ENCODE peak calls at places on chromosome 22, in four cellular contexts. One of them, this sample, is unnamed.

GRCh38 chr22:27790396-27791216 is 10.9 kb downstream of the MN1 start:
- DNase-seq in OCI-LY7: no peak
- DNase-seq in HCT116: no peak
- DNase-seq in PC-3: no peak
- DNase-seq in this sample: no peak

GRCh38 chr22:36332623-36333331 is 55.0 kb downstream of the MYH9 start:
- DNase-seq in OCI-LY7: peak
- DNase-seq in HCT116: no peak
- DNase-seq in PC-3: peak
- DNase-seq in this sample: no peak

GRCh38 chr22:22955276-22955798 is 67.7 kb downstream of the IGLL5 start:
- DNase-seq in OCI-LY7: no peak
- DNase-seq in HCT116: no peak
- DNase-seq in PC-3: no peak
- DNase-seq in this sample: no peak

GRCh38 chr22:18955696-18956095 is 19.6 kb upstream of the PRODH start:
- DNase-seq in OCI-LY7: no peak
- DNase-seq in HCT116: no peak
- DNase-seq in PC-3: no peak
- DNase-seq in this sample: no peak

GRCh38 chr22:24768537-24769374 is 5.8 kb downstream of the PIWIL3 start:
- DNase-seq in OCI-LY7: peak
- DNase-seq in HCT116: peak
- DNase-seq in PC-3: peak
- DNase-seq in this sample: peak

GRCh38 chr22:47274196-47274595 is 511.7 kb downstream of the TBC1D22A start:
- DNase-seq in OCI-LY7: no peak
- DNase-seq in HCT116: no peak
- DNase-seq in PC-3: no peak
- DNase-seq in this sample: no peak

GRCh38 chr22:21972293-21972779 is 10.3 kb downstream of the TOP3B start:
- DNase-seq in OCI-LY7: peak
- DNase-seq in HCT116: no peak
- DNase-seq in PC-3: peak
- DNase-seq in this sample: peak

GRCh38 chr22:20591660-20592310 is 84.4 kb downstream of the MED15 start:
- DNase-seq in OCI-LY7: no peak
- DNase-seq in HCT116: peak
- DNase-seq in PC-3: no peak
- DNase-seq in this sample: no peak

GRCh38 chr22:23274891-23275694 is 94.8 kb downstream of the BCR start:
- DNase-seq in OCI-LY7: no peak
- DNase-seq in HCT116: no peak
- DNase-seq in PC-3: no peak
- DNase-seq in this sample: no peak

GRCh38 chr22:36445158-36445668 is 36.2 kb downstream of the TXN2 start:
- DNase-seq in OCI-LY7: no peak
- DNase-seq in HCT116: no peak
- DNase-seq in PC-3: no peak
- DNase-seq in this sample: no peak

GRCh38 chr22:19533857-19534256 is 9.6 kb upstream of the CLDN5 start:
- DNase-seq in OCI-LY7: no peak
- DNase-seq in HCT116: no peak
- DNase-seq in PC-3: no peak
- DNase-seq in this sample: no peak

GRCh38 chr22:36180038-36180880 is 19.7 kb upstream of the APOL3 start:
- DNase-seq in OCI-LY7: peak
- DNase-seq in HCT116: peak
- DNase-seq in PC-3: peak
- DNase-seq in this sample: peak

GRCh38 chr22:46267431-46268279 is at the start of gene TTC38:
- DNase-seq in OCI-LY7: no peak
- DNase-seq in HCT116: peak
- DNase-seq in PC-3: peak
- DNase-seq in this sample: peak

GRCh38 chr22:45231293-45231692 is 9.4 kb downstream of the KIAA0930 start:
- DNase-seq in OCI-LY7: no peak
- DNase-seq in HCT116: no peak
- DNase-seq in PC-3: no peak
- DNase-seq in this sample: no peak

GRCh38 chr22:46660604-46661201 is 40.5 kb downstream of the GRAMD4 start:
- DNase-seq in OCI-LY7: no peak
- DNase-seq in HCT116: no peak
- DNase-seq in PC-3: no peak
- DNase-seq in this sample: peak

GRCh38 chr22:39490135-39490798 is 11.8 kb upstream of the MIEF1 start:
- DNase-seq in OCI-LY7: peak
- DNase-seq in HCT116: peak
- DNase-seq in PC-3: peak
- DNase-seq in this sample: peak

GRCh38 chr22:37049224-37049623 is 2.3 kb upstream of the KCTD17 start:
- DNase-seq in OCI-LY7: no peak
- DNase-seq in HCT116: no peak
- DNase-seq in PC-3: no peak
- DNase-seq in this sample: no peak

GRCh38 chr22:23305922-23306374 is 125.6 kb downstream of the BCR start:
- DNase-seq in OCI-LY7: no peak
- DNase-seq in HCT116: no peak
- DNase-seq in PC-3: no peak
- DNase-seq in this sample: peak

DNA sequence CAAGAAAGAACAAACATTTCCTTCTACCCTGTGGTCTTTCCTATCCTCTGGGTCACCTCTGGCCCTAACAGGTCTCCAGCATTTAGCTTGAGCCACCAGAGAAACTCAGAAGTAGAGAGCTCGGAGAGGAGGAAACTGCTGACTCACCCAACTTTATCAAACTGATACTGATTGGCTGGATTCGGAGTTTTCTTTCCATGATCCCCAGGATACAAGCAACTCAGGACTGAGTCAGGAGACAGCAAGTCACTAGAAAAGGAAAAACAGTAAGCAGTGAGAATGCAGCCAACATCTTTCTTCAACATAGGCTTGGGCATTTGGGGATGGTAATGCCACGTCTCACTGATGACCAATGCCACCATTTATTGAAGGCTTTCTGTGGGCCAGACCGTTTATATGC is 32.7 kb downstream of the THOC5 start:
- DNase-seq in OCI-LY7: no peak
- DNase-seq in HCT116: no peak
- DNase-seq in PC-3: peak
- DNase-seq in this sample: no peak
- TF ChIP-seq EZH2phosphoT487 in OCI-LY7: no peak
- TF ChIP-seq EZH2phosphoT487 in HCT116: no peak
- TF ChIP-seq EZH2phosphoT487 in PC-3: no peak
- TF ChIP-seq EZH2phosphoT487 in this sample: no peak

DNA sequence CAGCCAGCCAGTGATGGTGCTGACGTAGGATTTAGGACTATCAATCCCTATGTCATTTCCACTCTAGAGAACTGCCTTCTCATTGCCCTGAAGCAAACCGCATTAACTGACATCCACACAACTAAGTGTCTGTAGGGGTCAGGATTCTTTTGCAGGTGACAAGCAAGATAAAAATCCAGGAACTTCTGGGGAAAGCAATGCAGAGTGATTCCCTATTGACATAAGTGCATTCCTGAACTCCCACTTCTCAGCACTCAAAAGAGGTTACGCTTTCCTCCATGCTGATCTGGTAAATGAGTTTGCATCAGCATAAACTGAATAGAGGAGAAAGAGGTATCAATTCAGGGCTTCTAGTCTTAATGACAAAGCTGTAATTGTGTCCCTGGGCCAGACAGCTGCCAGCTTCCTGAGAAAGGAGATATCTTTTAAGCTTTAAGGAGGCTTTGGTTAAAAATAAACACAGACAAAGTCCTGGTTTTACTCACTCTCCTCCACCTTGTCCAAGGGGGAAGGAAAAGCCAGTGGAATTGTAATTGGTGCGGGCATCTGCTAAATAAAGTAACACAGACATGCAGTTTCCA is 224.5 kb upstream of the ISX start:
- DNase-seq in OCI-LY7: no peak
- DNase-seq in HCT116: no peak
- DNase-seq in PC-3: no peak
- DNase-seq in this sample: no peak
- TF ChIP-seq EZH2phosphoT487 in OCI-LY7: no peak
- TF ChIP-seq EZH2phosphoT487 in HCT116: no peak
- TF ChIP-seq EZH2phosphoT487 in PC-3: no peak
- TF ChIP-seq EZH2phosphoT487 in this sample: no peak

GRCh38 chr22:49020314-49020713 is 807.4 kb downstream of the BRD1 start:
- DNase-seq in OCI-LY7: no peak
- DNase-seq in HCT116: no peak
- DNase-seq in PC-3: no peak
- DNase-seq in this sample: no peak

GRCh38 chr22:49019737-49020136 is 807.9 kb downstream of the BRD1 start:
- DNase-seq in OCI-LY7: no peak
- DNase-seq in HCT116: no peak
- DNase-seq in PC-3: no peak
- DNase-seq in this sample: no peak

GRCh38 chr22:49022816-49023160 is 804.9 kb downstream of the BRD1 start:
- DNase-seq in OCI-LY7: no peak
- DNase-seq in HCT116: no peak
- DNase-seq in PC-3: no peak
- DNase-seq in this sample: no peak

GRCh38 chr22:49021926-49022815 is 805.5 kb downstream of the BRD1 start:
- DNase-seq in OCI-LY7: no peak
- DNase-seq in HCT116: no peak
- DNase-seq in PC-3: no peak
- DNase-seq in this sample: no peak

DNA sequence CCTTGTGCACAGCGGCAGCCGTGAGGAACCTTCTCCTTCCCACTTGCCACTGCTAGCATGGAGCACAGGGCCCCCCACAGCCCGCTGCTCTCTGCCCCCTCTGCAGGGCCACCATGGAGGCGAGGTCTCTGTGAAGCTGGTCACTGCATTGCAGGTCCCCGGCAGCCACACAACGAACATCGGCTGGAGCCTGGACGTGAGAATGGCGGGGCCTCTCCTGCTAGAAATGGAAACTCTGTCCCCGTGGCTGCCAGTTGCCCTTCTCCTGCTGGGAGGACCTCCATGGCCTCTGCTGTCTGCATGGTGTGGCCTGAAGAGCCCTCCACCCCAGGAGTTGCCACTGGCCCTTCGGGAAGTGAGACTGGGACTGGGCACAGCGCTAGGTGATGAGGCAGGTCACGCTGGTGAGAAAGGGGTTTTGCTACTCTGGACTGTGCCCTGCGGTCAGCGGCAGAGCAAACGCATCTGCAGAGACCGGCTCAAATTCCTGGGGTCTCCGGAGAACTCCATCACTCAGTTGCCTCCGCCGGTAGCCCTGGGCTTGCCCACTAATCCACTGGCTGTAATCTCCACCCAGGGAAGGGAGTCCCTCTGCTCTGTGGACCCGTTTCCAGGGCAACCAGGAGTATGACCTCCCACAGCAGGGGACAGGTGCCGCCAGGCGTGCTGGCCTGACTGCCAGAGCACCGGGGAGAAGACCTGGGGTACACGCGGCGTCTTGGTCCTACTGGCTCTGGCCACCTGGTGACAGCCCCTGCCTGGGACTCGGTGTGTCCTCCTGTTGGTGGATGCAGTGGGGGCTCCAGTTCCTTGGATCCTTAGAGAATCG is 806.4 kb downstream of the BRD1 start:
- DNase-seq in OCI-LY7: no peak
- DNase-seq in HCT116: no peak
- DNase-seq in PC-3: no peak
- DNase-seq in this sample: peak
- TF ChIP-seq EZH2phosphoT487 in OCI-LY7: no peak
- TF ChIP-seq EZH2phosphoT487 in HCT116: no peak
- TF ChIP-seq EZH2phosphoT487 in PC-3: no peak
- TF ChIP-seq EZH2phosphoT487 in this sample: no peak

GRCh38 chr22:31818481-31819392 is 64.9 kb downstream of the DEPDC5 start:
- DNase-seq in OCI-LY7: no peak
- DNase-seq in HCT116: no peak
- DNase-seq in PC-3: peak
- DNase-seq in this sample: no peak
- TF ChIP-seq EZH2phosphoT487 in OCI-LY7: no peak
- TF ChIP-seq EZH2phosphoT487 in HCT116: no peak
- TF ChIP-seq EZH2phosphoT487 in PC-3: no peak
- TF ChIP-seq EZH2phosphoT487 in this sample: no peak